ENCODE peak calls at places on chromosome 9, in four cellular contexts. One of them, this sample, is unnamed.

GRCh38 chr9:107994638-107995037 is 505.1 kb upstream of the KLF4 start:
- DNase-seq in naive thymus-derived CD4-positive, alpha-beta T cell: no peak
- DNase-seq in psoas muscle: no peak
- DNase-seq in adrenal gland: no peak
- DNase-seq in this sample: no peak

GRCh38 chr9:133137451-133138231 is 16.6 kb upstream of the RALGDS start:
- DNase-seq in psoas muscle: peak
- DNase-seq in adrenal gland: no peak
- DNase-seq in naive thymus-derived CD4-positive, alpha-beta T cell: no peak
- DNase-seq in this sample: no peak

GRCh38 chr9:38393128-38393809 is 767 bp downstream of the ALDH1B1 start:
- DNase-seq in psoas muscle: no peak
- DNase-seq in adrenal gland: no peak
- DNase-seq in naive thymus-derived CD4-positive, alpha-beta T cell: peak
- DNase-seq in this sample: no peak

GRCh38 chr9:91775011-91775707 is 174.9 kb downstream of the ROR2 start:
- DNase-seq in adrenal gland: peak
- DNase-seq in psoas muscle: peak
- DNase-seq in naive thymus-derived CD4-positive, alpha-beta T cell: peak
- DNase-seq in this sample: peak

GRCh38 chr9:85547574-85547973 is 194.2 kb downstream of the AGTPBP1 start:
- DNase-seq in naive thymus-derived CD4-positive, alpha-beta T cell: no peak
- DNase-seq in psoas muscle: no peak
- DNase-seq in adrenal gland: no peak
- DNase-seq in this sample: no peak

GRCh38 chr9:124291801-124292396 is 34.1 kb downstream of the NEK6 start:
- DNase-seq in naive thymus-derived CD4-positive, alpha-beta T cell: no peak
- DNase-seq in adrenal gland: no peak
- DNase-seq in psoas muscle: no peak
- DNase-seq in this sample: peak

GRCh38 chr9:96478829-96479371 is 28.9 kb downstream of the HABP4 start:
- DNase-seq in psoas muscle: no peak
- DNase-seq in adrenal gland: no peak
- DNase-seq in naive thymus-derived CD4-positive, alpha-beta T cell: no peak
- DNase-seq in this sample: no peak

GRCh38 chr9:125650271-125650737 is 56.7 kb downstream of the MAPKAP1 start:
- DNase-seq in naive thymus-derived CD4-positive, alpha-beta T cell: no peak
- DNase-seq in psoas muscle: no peak
- DNase-seq in adrenal gland: no peak
- DNase-seq in this sample: no peak

GRCh38 chr9:4530375-4530774 is 40.1 kb downstream of the SLC1A1 start:
- DNase-seq in adrenal gland: no peak
- DNase-seq in psoas muscle: no peak
- DNase-seq in naive thymus-derived CD4-positive, alpha-beta T cell: no peak
- DNase-seq in this sample: no peak

GRCh38 chr9:1100945-1101344 is 50.8 kb downstream of the DMRT2 start:
- DNase-seq in adrenal gland: no peak
- DNase-seq in naive thymus-derived CD4-positive, alpha-beta T cell: no peak
- DNase-seq in psoas muscle: peak
- DNase-seq in this sample: peak

GRCh38 chr9:132753593-132753880 is 83.3 kb downstream of the GTF3C4 start:
- DNase-seq in naive thymus-derived CD4-positive, alpha-beta T cell: no peak
- DNase-seq in adrenal gland: no peak
- DNase-seq in psoas muscle: no peak
- DNase-seq in this sample: no peak

GRCh38 chr9:21524099-21524830 is 42.2 kb upstream of the IFNE start:
- DNase-seq in naive thymus-derived CD4-positive, alpha-beta T cell: no peak
- DNase-seq in adrenal gland: no peak
- DNase-seq in psoas muscle: no peak
- DNase-seq in this sample: no peak

GRCh38 chr9:77215874-77216273 is 38.5 kb downstream of the VPS13A start:
- DNase-seq in adrenal gland: no peak
- DNase-seq in psoas muscle: no peak
- DNase-seq in naive thymus-derived CD4-positive, alpha-beta T cell: no peak
- DNase-seq in this sample: no peak

GRCh38 chr9:1231998-1232919 is 182.1 kb downstream of the DMRT2 start:
- DNase-seq in adrenal gland: peak
- DNase-seq in psoas muscle: peak
- DNase-seq in naive thymus-derived CD4-positive, alpha-beta T cell: no peak
- DNase-seq in this sample: peak

GRCh38 chr9:15670884-15671283 is 118.0 kb downstream of the CCDC171 start:
- DNase-seq in adrenal gland: no peak
- DNase-seq in naive thymus-derived CD4-positive, alpha-beta T cell: no peak
- DNase-seq in psoas muscle: no peak
- DNase-seq in this sample: no peak

GRCh38 chr9:99818439-99818992 is 3.2 kb upstream of the NR4A3 start:
- DNase-seq in adrenal gland: no peak
- DNase-seq in naive thymus-derived CD4-positive, alpha-beta T cell: no peak
- DNase-seq in psoas muscle: no peak
- DNase-seq in this sample: no peak

GRCh38 chr9:124392254-124392653 is 23.0 kb downstream of the PSMB7 start:
- DNase-seq in adrenal gland: peak
- DNase-seq in psoas muscle: peak
- DNase-seq in naive thymus-derived CD4-positive, alpha-beta T cell: no peak
- DNase-seq in this sample: peak

GRCh38 chr9:33297455-33297854 is 7.1 kb downstream of the NFX1 start:
- DNase-seq in adrenal gland: peak
- DNase-seq in psoas muscle: no peak
- DNase-seq in naive thymus-derived CD4-positive, alpha-beta T cell: no peak
- DNase-seq in this sample: no peak

GRCh38 chr9:84404095-84404686 is 63.6 kb upstream of the SLC28A3 start:
- DNase-seq in adrenal gland: no peak
- DNase-seq in psoas muscle: no peak
- DNase-seq in naive thymus-derived CD4-positive, alpha-beta T cell: no peak
- DNase-seq in this sample: no peak

GRCh38 chr9:29214162-29214520 is 1640.9 kb upstream of the C9orf72 start:
- DNase-seq in adrenal gland: no peak
- DNase-seq in psoas muscle: peak
- DNase-seq in naive thymus-derived CD4-positive, alpha-beta T cell: no peak
- DNase-seq in this sample: no peak

GRCh38 chr9:93059960-93060591 is 1.6 kb downstream of the SUSD3 start:
- DNase-seq in psoas muscle: no peak
- DNase-seq in adrenal gland: no peak
- DNase-seq in naive thymus-derived CD4-positive, alpha-beta T cell: no peak
- DNase-seq in this sample: no peak

GRCh38 chr9:122551371-122551770 is 1.5 kb upstream of the OR1N2 start:
- DNase-seq in psoas muscle: no peak
- DNase-seq in adrenal gland: no peak
- DNase-seq in naive thymus-derived CD4-positive, alpha-beta T cell: no peak
- DNase-seq in this sample: no peak

GRCh38 chr9:123251741-123252140 is 16.6 kb downstream of the STRBP start:
- DNase-seq in psoas muscle: no peak
- DNase-seq in naive thymus-derived CD4-positive, alpha-beta T cell: no peak
- DNase-seq in adrenal gland: no peak
- DNase-seq in this sample: no peak

GRCh38 chr9:122372856-122373845 is 2.3 kb downstream of the PTGS1 start:
- DNase-seq in psoas muscle: no peak
- DNase-seq in naive thymus-derived CD4-positive, alpha-beta T cell: no peak
- DNase-seq in adrenal gland: no peak
- DNase-seq in this sample: no peak

GRCh38 chr9:33614001-33614687 is 90.1 kb downstream of the ANKRD18B start:
- DNase-seq in psoas muscle: no peak
- DNase-seq in adrenal gland: no peak
- DNase-seq in naive thymus-derived CD4-positive, alpha-beta T cell: no peak
- DNase-seq in this sample: no peak

GRCh38 chr9:5767968-5768932 is 64.7 kb downstream of the ERMP1 start:
- DNase-seq in adrenal gland: no peak
- DNase-seq in naive thymus-derived CD4-positive, alpha-beta T cell: no peak
- DNase-seq in psoas muscle: no peak
- DNase-seq in this sample: no peak

GRCh38 chr9:33748633-33749304 is 46.6 kb upstream of the PRSS3 start:
- DNase-seq in psoas muscle: no peak
- DNase-seq in adrenal gland: no peak
- DNase-seq in naive thymus-derived CD4-positive, alpha-beta T cell: no peak
- DNase-seq in this sample: no peak

GRCh38 chr9:93230601-93231000 is 46.7 kb downstream of the WNK2 start:
- DNase-seq in psoas muscle: no peak
- DNase-seq in naive thymus-derived CD4-positive, alpha-beta T cell: no peak
- DNase-seq in adrenal gland: no peak
- DNase-seq in this sample: no peak

GRCh38 chr9:29588361-29588760 is 2015.1 kb upstream of the C9orf72 start:
- DNase-seq in psoas muscle: no peak
- DNase-seq in adrenal gland: no peak
- DNase-seq in naive thymus-derived CD4-positive, alpha-beta T cell: no peak
- DNase-seq in this sample: no peak

GRCh38 chr9:115296831-115297565 is 179.0 kb upstream of the TNC start:
- DNase-seq in psoas muscle: no peak
- DNase-seq in adrenal gland: no peak
- DNase-seq in naive thymus-derived CD4-positive, alpha-beta T cell: no peak
- DNase-seq in this sample: no peak

GRCh38 chr9:92294297-92294676 is 790 bp upstream of the IARS1 start:
- DNase-seq in adrenal gland: peak
- DNase-seq in psoas muscle: no peak
- DNase-seq in naive thymus-derived CD4-positive, alpha-beta T cell: no peak
- DNase-seq in this sample: no peak

GRCh38 chr9:10903969-10904368 is 291.2 kb upstream of the PTPRD start:
- DNase-seq in psoas muscle: no peak
- DNase-seq in adrenal gland: no peak
- DNase-seq in naive thymus-derived CD4-positive, alpha-beta T cell: no peak
- DNase-seq in this sample: no peak

GRCh38 chr9:100213730-100214477 is 114.9 kb downstream of the INVS start:
- DNase-seq in psoas muscle: no peak
- DNase-seq in adrenal gland: no peak
- DNase-seq in naive thymus-derived CD4-positive, alpha-beta T cell: no peak
- DNase-seq in this sample: no peak

GRCh38 chr9:135299651-135300345 is 179.8 kb upstream of the PPP1R26 start:
- DNase-seq in naive thymus-derived CD4-positive, alpha-beta T cell: no peak
- DNase-seq in psoas muscle: no peak
- DNase-seq in adrenal gland: no peak
- DNase-seq in this sample: no peak

GRCh38 chr9:34426340-34427074 is 31.9 kb downstream of the FAM219A start:
- DNase-seq in psoas muscle: no peak
- DNase-seq in naive thymus-derived CD4-positive, alpha-beta T cell: no peak
- DNase-seq in adrenal gland: no peak
- DNase-seq in this sample: no peak

GRCh38 chr9:89536145-89536574 is 38.2 kb upstream of the SEMA4D start:
- DNase-seq in naive thymus-derived CD4-positive, alpha-beta T cell: peak
- DNase-seq in adrenal gland: no peak
- DNase-seq in psoas muscle: no peak
- DNase-seq in this sample: no peak

GRCh38 chr9:72312563-72312962 is 52.4 kb downstream of the ZFAND5 start:
- DNase-seq in psoas muscle: no peak
- DNase-seq in adrenal gland: no peak
- DNase-seq in naive thymus-derived CD4-positive, alpha-beta T cell: no peak
- DNase-seq in this sample: no peak

GRCh38 chr9:72315089-72315509 is 49.9 kb downstream of the ZFAND5 start:
- DNase-seq in naive thymus-derived CD4-positive, alpha-beta T cell: no peak
- DNase-seq in adrenal gland: peak
- DNase-seq in psoas muscle: peak
- DNase-seq in this sample: peak

GRCh38 chr9:72313507-72313906 is 51.5 kb downstream of the ZFAND5 start:
- DNase-seq in adrenal gland: no peak
- DNase-seq in psoas muscle: no peak
- DNase-seq in naive thymus-derived CD4-positive, alpha-beta T cell: no peak
- DNase-seq in this sample: no peak

DNA sequence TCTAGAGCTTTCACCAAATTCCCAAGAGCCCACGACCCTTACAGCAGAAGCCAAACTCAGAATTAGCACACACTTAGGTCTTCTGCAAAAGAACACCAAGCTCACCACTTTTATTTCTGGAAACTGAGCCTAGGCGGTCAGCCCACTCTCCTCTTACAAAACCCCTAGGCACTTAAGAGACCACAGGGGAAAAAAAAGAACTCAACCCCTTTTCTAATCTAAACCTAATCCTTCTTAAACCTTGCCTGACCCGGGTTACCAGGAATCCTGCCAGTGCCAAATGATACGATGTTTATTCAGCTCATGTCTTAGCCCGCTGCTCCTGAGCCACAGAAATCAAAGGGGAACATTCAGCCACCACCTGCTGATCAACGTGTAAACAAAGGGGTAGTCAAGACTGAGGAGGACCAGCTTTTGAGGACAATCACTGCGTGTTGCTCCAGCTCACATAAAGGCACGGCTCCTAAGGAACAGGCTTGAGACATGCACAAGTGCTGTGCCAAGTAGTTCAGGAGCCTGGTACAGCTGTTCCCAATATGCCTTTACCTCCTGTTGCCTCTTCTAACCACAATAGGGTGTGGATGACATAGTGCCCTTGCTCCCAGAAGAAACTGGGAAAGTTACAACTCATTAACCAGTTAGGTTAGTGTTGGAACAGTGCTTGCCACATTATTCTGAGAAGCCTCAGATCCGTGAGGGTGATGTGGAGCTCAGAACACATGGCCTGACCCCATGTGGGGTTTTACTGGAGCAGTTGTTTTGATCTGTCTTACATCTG is 49.3 kb downstream of the ZFAND5 start:
- DNase-seq in adrenal gland: no peak
- DNase-seq in psoas muscle: peak
- DNase-seq in naive thymus-derived CD4-positive, alpha-beta T cell: no peak
- DNase-seq in this sample: no peak
- H3K4me3 ChIP-seq in adrenal gland: no peak
- H3K4me3 ChIP-seq in psoas muscle: peak
- H3K4me3 ChIP-seq in naive thymus-derived CD4-positive, alpha-beta T cell: no peak
- H3K4me3 ChIP-seq in this sample: no peak

DNA sequence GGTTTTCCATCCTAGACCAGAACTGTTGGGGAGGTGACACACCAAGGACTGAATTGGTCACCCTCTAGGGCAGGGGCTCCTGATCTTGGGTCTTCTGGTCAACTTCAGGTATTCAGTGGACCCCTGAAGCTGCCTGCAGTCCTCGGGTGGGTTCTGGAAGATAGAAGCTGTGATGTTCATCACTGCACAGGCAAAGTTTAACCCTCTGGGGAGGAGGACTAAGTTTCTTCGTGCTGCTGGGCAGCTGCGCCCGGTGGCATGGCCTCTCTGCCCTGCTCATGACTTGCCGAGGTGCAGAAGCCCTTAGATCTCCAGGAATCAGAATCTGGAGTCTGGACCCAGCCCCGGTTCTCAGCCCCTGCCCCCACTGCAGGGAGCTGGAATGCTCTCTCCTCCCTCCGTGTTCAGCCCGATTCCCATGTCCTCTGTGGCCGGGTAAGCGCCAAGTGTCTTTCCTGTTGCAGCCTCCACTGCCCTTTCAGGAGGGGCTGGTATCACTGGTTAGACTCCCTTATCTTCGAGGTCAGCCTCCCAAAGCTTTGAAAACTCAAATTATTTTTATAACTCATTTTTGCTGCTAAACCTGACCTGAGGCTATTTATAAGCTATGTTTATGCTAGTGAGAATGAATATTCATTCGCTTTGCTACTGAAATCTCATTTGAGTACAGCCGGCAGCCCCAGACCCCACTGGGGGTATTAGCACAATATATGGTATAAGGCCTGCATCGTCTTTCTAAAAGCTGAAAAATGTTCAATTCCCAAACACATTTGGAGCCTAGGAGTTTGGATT is 1.7 kb downstream of the LAMC3 start:
- DNase-seq in naive thymus-derived CD4-positive, alpha-beta T cell: no peak
- DNase-seq in adrenal gland: peak
- DNase-seq in psoas muscle: peak
- DNase-seq in this sample: peak
- H3K4me3 ChIP-seq in naive thymus-derived CD4-positive, alpha-beta T cell: no peak
- H3K4me3 ChIP-seq in adrenal gland: no peak
- H3K4me3 ChIP-seq in psoas muscle: no peak
- H3K4me3 ChIP-seq in this sample: no peak

GRCh38 chr9:36398745-36399144 is 1.3 kb downstream of the RNF38 start:
- DNase-seq in naive thymus-derived CD4-positive, alpha-beta T cell: no peak
- DNase-seq in psoas muscle: no peak
- DNase-seq in adrenal gland: no peak
- DNase-seq in this sample: no peak
- H3K4me3 ChIP-seq in naive thymus-derived CD4-positive, alpha-beta T cell: no peak
- H3K4me3 ChIP-seq in psoas muscle: peak
- H3K4me3 ChIP-seq in adrenal gland: no peak
- H3K4me3 ChIP-seq in this sample: no peak

GRCh38 chr9:137112564-137113384 is 1.8 kb downstream of the DPP7 start:
- DNase-seq in adrenal gland: no peak
- DNase-seq in psoas muscle: peak
- DNase-seq in naive thymus-derived CD4-positive, alpha-beta T cell: no peak
- DNase-seq in this sample: no peak
- H3K4me3 ChIP-seq in adrenal gland: no peak
- H3K4me3 ChIP-seq in psoas muscle: no peak
- H3K4me3 ChIP-seq in naive thymus-derived CD4-positive, alpha-beta T cell: no peak
- H3K4me3 ChIP-seq in this sample: no peak